ENCODE peak calls at places on chromosomes 4 and X, in eight cellular contexts. R is right cardiac atrium, N is BE2C, X is neuronal stem cell, G is colonic mucosa, J is tibial artery, S is mammary epithelial cell, I is uterus. U is an unnamed sample. For H3K4me1 and H3K27me3, the result is how much of the 10 kb centered on the place peaks cover.

GRCh38 chrX:103343105-103343504 is 13.1 kb downstream of the TCEAL7 start:
- DNase-seq in I (peak), X (no peak), N (peak), J (no peak), G (peak), R (peak), S (peak), U (no peak)

GRCh38 chr4:31084806-31085416 is 364.7 kb downstream of the PCDH7 start:
- DNase-seq in I (no peak), S (no peak), X (no peak), R (peak), J (no peak), N (no peak), G (no peak), U (no peak)

GRCh38 chr4:106746451-106746850 is 289.7 kb downstream of the DKK2 start:
- DNase-seq in I (no peak), R (no peak), N (no peak), J (no peak), G (no peak), X (no peak), S (peak), U (no peak)

GRCh38 chr4:26748805-26749204 is 111.8 kb upstream of the STIM2 start:
- DNase-seq in S (no peak), I (no peak), J (no peak), N (no peak), X (no peak), R (no peak), G (no peak), U (no peak)

GRCh38 chrX:10327651-10328050 is 170.9 kb downstream of the CLCN4 start:
- DNase-seq in R (no peak), X (peak), G (no peak), N (peak), J (no peak), S (no peak), I (no peak), U (no peak)

GRCh38 chr4:104064650-104065577 is 345.1 kb upstream of the TACR3 start:
- DNase-seq in J (peak), R (peak), G (peak), I (no peak), N (peak), S (peak), X (peak), U (no peak)

GRCh38 chrX:123755107-123755506 is 22.3 kb upstream of the THOC2 start:
- DNase-seq in X (no peak), R (no peak), N (no peak), G (no peak), J (no peak), S (no peak), I (no peak), U (no peak)

GRCh38 chrX:116306218-116306617 is 130.2 kb upstream of the SLC6A14 start:
- DNase-seq in S (no peak), J (no peak), R (no peak), X (no peak), G (no peak), I (no peak), N (no peak), U (no peak)

GRCh38 chrX:7889680-7890079 is 37.5 kb downstream of the PNPLA4 start:
- DNase-seq in S (peak), R (no peak), I (no peak), N (no peak), G (no peak), X (no peak), J (no peak), U (no peak)

GRCh38 chrX:103818844-103819243 is 13.2 kb downstream of the RAB9B start:
- DNase-seq in J (no peak), R (no peak), X (no peak), I (no peak), G (no peak), S (no peak), N (no peak), U (no peak)

GRCh38 chr4:48490680-48491513 is 845 bp downstream of the ZAR1 start:
- DNase-seq in R (peak), N (no peak), J (no peak), G (peak), X (no peak), S (no peak), I (no peak), U (no peak)

GRCh38 chr4:86894465-86894864 is 2.2 kb upstream of the C4orf36 start:
- DNase-seq in G (no peak), R (no peak), J (no peak), I (no peak), N (no peak), X (no peak), S (no peak), U (no peak)

GRCh38 chr4:53013873-53014272 is 151.8 kb downstream of the RASL11B start:
- DNase-seq in J (no peak), X (no peak), R (no peak), S (no peak), G (no peak), I (no peak), N (no peak), U (no peak)
- H3K4me1 ChIP-seq in J (under half), X (under half), R (under half), S (under half), G (under half), I (under half), N (under half), U (half or more)

DNA sequence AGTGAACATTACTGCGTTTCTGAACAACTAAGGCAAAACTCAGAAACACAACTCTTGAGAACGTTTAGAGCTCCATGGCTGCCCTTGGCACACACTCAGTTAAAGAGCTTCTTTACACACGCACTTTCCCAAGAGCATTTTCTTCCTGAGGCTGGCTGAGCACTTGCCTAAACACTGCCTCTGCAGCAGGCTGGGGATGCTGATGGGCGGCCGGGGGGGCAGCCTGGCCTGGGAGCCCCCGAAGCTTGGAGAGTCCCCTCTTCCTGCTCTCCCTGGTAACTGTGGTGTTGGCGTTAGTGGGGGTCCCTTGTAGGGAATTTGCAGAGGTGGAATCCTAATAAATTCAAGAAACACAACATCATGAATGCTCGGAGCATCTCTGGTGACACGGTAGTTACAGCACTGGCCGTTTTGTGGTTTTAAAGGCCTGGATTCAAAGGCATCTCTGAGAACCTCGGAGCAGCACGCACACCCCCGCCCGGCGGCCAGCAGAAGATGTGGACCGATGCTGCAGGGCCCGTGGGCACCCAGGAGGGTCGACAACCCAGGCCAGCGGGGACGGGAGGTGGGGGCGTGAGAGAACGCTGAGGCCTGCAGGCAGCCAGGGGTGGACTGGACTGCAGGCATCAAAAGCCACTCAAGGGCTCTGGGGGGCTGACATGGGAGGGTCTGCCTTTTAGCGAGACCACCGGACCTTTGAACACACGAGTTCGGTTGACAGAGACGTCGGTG is 45.4 kb downstream of the FGFRL1 start:
- DNase-seq in I (peak), N (no peak), R (no peak), S (no peak), J (no peak), G (no peak), X (no peak), U (no peak)
- H3K27me3 ChIP-seq in I (under half), N (half or more), R (under half), S (under half), J (under half), G (under half), X (half or more), U (under half)

DNA sequence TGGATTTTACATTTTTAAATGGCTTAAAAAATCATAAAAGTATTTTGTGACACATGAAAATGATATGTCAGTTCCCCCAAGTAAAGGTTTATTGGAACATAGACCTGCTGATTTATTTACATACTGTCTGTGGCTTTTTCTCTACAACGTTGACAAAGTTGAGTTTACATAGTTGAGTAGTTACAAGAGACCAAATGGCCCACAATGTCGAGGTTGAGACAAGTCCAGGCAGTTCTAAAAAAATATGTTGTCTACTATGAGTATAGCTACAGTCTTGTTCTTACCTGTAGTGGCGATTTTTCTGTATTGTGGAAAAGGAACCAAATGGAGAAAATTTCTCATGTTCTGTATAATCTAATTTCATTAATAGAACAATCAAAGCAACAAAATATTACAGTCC is 163.2 kb downstream of the FRAS1 start:
- DNase-seq in X (no peak), J (no peak), S (peak), G (no peak), I (no peak), N (no peak), R (no peak), U (no peak)
- H3K4me1 ChIP-seq in X (under half), J (under half), S (under half), G (under half), I (under half), N (under half), R (under half), U (under half)

DNA sequence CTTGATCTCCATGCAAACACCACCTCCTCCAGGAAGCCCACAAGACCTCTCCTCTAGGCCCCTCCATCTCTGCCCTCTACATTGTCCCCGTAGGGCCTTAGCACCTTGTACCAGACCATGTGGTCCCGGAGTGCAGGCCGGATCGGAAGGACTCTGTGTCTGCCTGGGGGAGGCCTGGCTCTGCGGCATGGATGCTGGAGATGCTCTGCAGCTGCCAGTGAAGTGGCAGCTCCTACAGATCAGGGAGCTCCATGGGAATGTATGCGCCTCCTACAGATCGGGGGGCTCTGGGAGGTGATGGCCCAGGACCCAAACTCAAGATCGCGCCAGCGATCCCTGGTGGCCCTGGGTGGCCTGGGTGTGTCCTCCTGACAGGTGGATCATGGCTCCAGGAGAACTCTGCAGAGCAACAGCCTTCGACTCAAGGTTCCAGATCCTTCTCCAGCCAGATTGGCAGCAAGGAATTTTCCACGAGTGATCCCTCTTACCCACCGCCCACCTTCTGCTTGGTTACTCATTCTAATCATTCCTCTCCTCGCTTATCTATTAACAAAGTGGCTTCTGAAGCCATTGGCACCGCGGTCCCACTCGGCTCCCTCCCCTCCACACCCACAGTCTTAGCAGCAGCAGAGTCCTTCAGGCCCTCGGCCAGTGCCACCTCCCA is 67.3 kb downstream of the ADRA2C start:
- DNase-seq in I (no peak), N (no peak), J (no peak), S (no peak), R (no peak), X (no peak), G (no peak), U (no peak)
- H3K27me3 ChIP-seq in I (under half), N (under half), J (under half), S (under half), R (under half), X (under half), G (under half), U (under half)

DNA sequence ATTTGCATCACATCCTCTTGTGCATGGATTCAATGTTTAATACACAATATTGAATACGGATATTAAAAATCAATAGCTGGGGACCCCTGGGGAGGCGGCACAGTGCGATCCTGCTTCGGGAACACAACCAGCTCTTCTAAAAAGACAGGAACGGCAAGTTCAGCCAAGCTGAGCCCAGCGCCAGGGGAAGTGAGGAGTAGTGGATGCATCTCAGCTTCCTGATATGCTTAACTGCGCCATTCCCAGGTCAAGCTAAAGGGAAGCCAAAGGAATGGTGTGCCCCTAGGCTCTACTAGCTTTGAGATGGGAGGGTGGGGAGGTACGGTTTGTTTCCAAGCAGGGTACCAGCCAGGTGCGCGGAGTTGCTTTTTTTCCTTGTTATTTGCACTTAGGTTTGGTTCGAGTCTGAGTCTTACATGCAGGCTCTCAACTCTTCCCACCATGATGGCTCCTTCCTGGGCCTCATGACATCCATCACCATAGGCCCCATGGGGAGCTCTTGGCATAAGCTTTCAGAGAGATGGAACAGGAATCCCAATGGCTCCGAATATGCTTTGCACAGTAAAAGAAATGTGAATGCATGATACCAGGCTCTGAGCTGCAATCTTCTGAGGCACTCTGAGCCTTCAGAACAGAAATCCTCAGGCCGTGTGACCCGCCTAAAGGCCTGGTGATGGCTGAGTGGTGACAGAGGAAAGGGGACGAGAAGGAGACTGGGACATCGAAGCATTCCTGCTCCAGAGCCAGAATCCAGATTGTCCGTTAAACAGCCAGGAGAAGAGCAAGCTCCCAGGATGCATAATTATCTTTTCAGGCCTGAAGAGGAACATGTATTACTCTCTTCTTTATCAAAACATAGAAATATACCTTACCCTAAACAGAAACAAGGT is 51.8 kb upstream of the BCOR start:
- DNase-seq in S (no peak), I (no peak), X (no peak), J (no peak), N (no peak), R (peak), G (no peak), U (no peak)
- H3K4me1 ChIP-seq in S (under half), I (under half), X (under half), J (under half), N (under half), R (under half), G (under half), U (under half)

GRCh38 chr4:64266263-64266662 is 143.0 kb downstream of the TECRL start:
- DNase-seq in J (no peak), R (no peak), X (no peak), N (no peak), G (no peak), I (no peak), S (no peak), U (no peak)

GRCh38 chr4:64272432-64272831 is 136.8 kb downstream of the TECRL start:
- DNase-seq in R (peak), J (no peak), X (no peak), S (no peak), I (no peak), G (no peak), N (no peak), U (no peak)

DNA sequence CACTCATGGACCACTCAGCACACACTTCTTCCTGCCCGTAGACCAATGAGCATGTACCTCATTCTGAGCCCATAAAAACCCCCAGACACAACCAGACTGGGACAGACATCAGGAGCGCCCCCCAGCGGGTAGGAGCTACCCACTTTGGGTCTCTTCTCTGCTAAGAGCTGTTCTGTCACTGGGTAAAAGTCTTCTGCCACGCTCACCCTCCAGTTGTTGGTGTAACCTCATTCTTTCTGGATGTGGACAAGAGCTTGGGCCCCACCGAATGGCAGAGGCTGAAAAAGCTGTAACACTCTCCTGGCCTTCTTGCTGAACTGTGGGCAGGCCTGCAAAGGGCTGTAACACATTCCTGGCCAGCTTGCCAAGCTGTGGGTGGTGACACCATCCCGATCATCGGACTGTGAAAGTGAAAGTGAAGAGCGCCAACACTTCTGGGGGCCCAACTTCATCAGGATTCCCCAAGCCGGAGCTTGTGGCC is 137.6 kb downstream of the TECRL start:
- DNase-seq in R (peak), J (no peak), G (no peak), S (peak), X (no peak), N (no peak), I (no peak), U (peak)
- H3K27me3 ChIP-seq in R (under half), J (under half), G (under half), S (under half), X (under half), N (under half), I (under half), U (under half)

DNA sequence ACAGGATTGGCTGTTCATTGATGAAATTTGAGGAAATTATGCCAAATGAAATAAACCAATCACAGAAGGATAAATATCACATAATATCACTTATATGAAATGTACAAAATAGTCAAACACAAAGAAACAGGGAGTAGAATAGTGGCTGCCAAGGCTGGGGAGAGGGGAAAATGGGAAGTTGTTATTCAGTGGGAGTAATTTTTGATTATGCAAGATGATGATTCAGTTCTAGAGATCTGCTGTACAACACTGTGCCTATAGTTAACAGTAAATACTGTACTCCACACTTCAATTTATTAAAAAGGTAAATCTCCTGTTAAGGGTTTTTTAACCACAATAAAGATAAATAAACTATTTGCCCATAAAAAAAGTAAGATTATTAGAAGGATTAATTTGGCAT is 101.1 kb downstream of the TMA16 start:
- DNase-seq in G (no peak), X (no peak), I (no peak), J (no peak), S (no peak), R (no peak), N (no peak), U (no peak)
- H3K4me1 ChIP-seq in G (under half), X (under half), I (under half), J (under half), S (under half), R (under half), N (under half), U (under half)

GRCh38 chr4:110953898-110954297 is 331.0 kb upstream of the PITX2 start:
- DNase-seq in R (no peak), X (no peak), J (no peak), G (no peak), S (no peak), I (no peak), N (no peak), U (no peak)
- H3K27me3 ChIP-seq in R (under half), X (under half), J (under half), G (under half), S (under half), I (under half), N (under half), U (under half)

GRCh38 chrX:13383907-13384306 is 64.1 kb upstream of the ATXN3L start:
- DNase-seq in R (no peak), X (no peak), G (no peak), S (no peak), J (no peak), I (no peak), N (no peak), U (no peak)
- H3K4me1 ChIP-seq in R (under half), X (under half), G (under half), S (under half), J (under half), I (under half), N (under half), U (under half)

U was measured in right atrium auricular region.